ENCODE peak calls at places on chromosomes 5 and 9, in five cellular contexts. S, P, A, Z and F are unnamed samples.
A peak's percentile ranks its signal among the peaks of the same experiment; 100 is the strongest.

GRCh38 chr5:53151713-53152458 is 42.3 kb upstream of the MOCS2 start:
- DNase-seq in S (no peak), P (no peak), A (no peak), Z (no peak), F (no peak)

GRCh38 chr9:27572566-27572917 is 739 bp downstream of the C9orf72 start:
- DNase-seq in S (no peak), P (no peak), A (no peak), Z (peak; percentile 50), F (no peak)

GRCh38 chr9:99140685-99141314 is 35.9 kb downstream of the TGFBR1 start:
- DNase-seq in S (peak; percentile 21), P (peak; percentile 60), A (peak; percentile 21), Z (peak; percentile 46), F (peak; percentile 60)

GRCh38 chr9:13974891-13975290 is 339.1 kb downstream of the NFIB start:
- DNase-seq in S (no peak), P (no peak), A (no peak), Z (no peak), F (no peak)

GRCh38 chr9:73402081-73403028 is 250.7 kb downstream of the ANXA1 start:
- DNase-seq in S (no peak), P (no peak), A (no peak), Z (no peak), F (no peak)

GRCh38 chr5:130141689-130142320 is 237.5 kb downstream of the CHSY3 start:
- DNase-seq in S (no peak), P (peak; percentile 8), A (peak; percentile 17), Z (peak; percentile 0), F (no peak)

GRCh38 chr9:111350556-111350955 is 20.5 kb upstream of the OR2K2 start:
- DNase-seq in S (no peak), P (no peak), A (no peak), Z (no peak), F (no peak)

GRCh38 chr5:97735209-97735608 is 552.2 kb upstream of the RIOK2 start:
- DNase-seq in S (no peak), P (no peak), A (no peak), Z (no peak), F (peak; percentile 20)

GRCh38 chr9:136085815-136086212 is 9.3 kb downstream of the NACC2 start:
- DNase-seq in S (no peak), P (no peak), A (no peak), Z (peak; percentile 39), F (no peak)

GRCh38 chr5:22344000-22344399 is 509.1 kb downstream of the CDH12 start:
- DNase-seq in S (no peak), P (no peak), A (no peak), Z (no peak), F (no peak)

GRCh38 chr5:116343961-116344360 is 230.7 kb downstream of the SEMA6A start:
- DNase-seq in S (no peak), P (no peak), A (peak; percentile 67), Z (no peak), F (no peak)

GRCh38 chr5:108950276-108950675 is 202.6 kb downstream of the FER start:
- DNase-seq in S (no peak), P (no peak), A (no peak), Z (no peak), F (no peak)

GRCh38 chr5:39273314-39273954 is 54.1 kb upstream of the FYB1 start:
- DNase-seq in S (no peak), P (no peak), A (no peak), Z (no peak), F (no peak)

GRCh38 chr5:82620957-82621600 is 342.9 kb upstream of the RPS23 start:
- DNase-seq in S (no peak), P (no peak), A (no peak), Z (no peak), F (no peak)

GRCh38 chr9:111483862-111484563 is at the start of gene ECPAS:
- DNase-seq in S (peak; percentile 63), P (peak; percentile 82), A (no peak), Z (peak; percentile 89), F (no peak)

GRCh38 chr9:116212986-116213672 is 59.5 kb downstream of the PAPPA start:
- DNase-seq in S (no peak), P (no peak), A (no peak), Z (no peak), F (no peak)

GRCh38 chr9:4137755-4138154 is 162.1 kb downstream of the GLIS3 start:
- DNase-seq in S (no peak), P (no peak), A (no peak), Z (no peak), F (no peak)

GRCh38 chr5:92378961-92379611 is 996.0 kb upstream of the ARRDC3 start:
- DNase-seq in S (no peak), P (no peak), A (no peak), Z (no peak), F (no peak)

GRCh38 chr5:122498163-122498562 is 186.1 kb downstream of the SNCAIP start:
- DNase-seq in S (no peak), P (no peak), A (peak; percentile 23), Z (peak; percentile 32), F (no peak)

GRCh38 chr9:133495327-133496293 is 16.7 kb upstream of the SLC2A6 start:
- DNase-seq in S (no peak), P (no peak), A (no peak), Z (no peak), F (no peak)

GRCh38 chr5:89932771-89933181 is 476.8 kb downstream of the CETN3 start:
- DNase-seq in S (no peak), P (no peak), A (no peak), Z (no peak), F (no peak)

GRCh38 chr5:67234671-67235176 is 38.1 kb upstream of the CD180 start:
- DNase-seq in S (no peak), P (no peak), A (no peak), Z (no peak), F (no peak)

GRCh38 chr5:132253452-132254320 is 3.8 kb upstream of the PDLIM4 start:
- DNase-seq in S (no peak), P (no peak), A (no peak), Z (no peak), F (no peak)

GRCh38 chr9:69207503-69207902 is 33.4 kb downstream of the TJP2 start:
- DNase-seq in S (no peak), P (no peak), A (no peak), Z (no peak), F (no peak)

GRCh38 chr5:107671742-107672211 is 1.0 kb upstream of the EFNA5 start:
- DNase-seq in S (peak; percentile 47), P (no peak), A (no peak), Z (peak; percentile 60), F (no peak)

GRCh38 chr5:119862654-119863053 is 233.3 kb downstream of the FAM170A start:
- DNase-seq in S (no peak), P (no peak), A (no peak), Z (peak; percentile 30), F (no peak)

GRCh38 chr5:119864286-119864685 is 234.9 kb downstream of the FAM170A start:
- DNase-seq in S (no peak), P (no peak), A (no peak), Z (no peak), F (no peak)

GRCh38 chr5:119860463-119860862 is 231.1 kb downstream of the FAM170A start:
- DNase-seq in S (no peak), P (no peak), A (no peak), Z (no peak), F (no peak)
- TF ChIP-seq SIN3A in S (no peak), P (no peak), A (no peak), Z (no peak), F (no peak)

GRCh38 chr9:123039617-123040219 is 6.3 kb downstream of the GPR21 start:
- DNase-seq in S (no peak), P (no peak), A (no peak), Z (no peak), F (no peak)
- H3K27ac ChIP-seq in S (no peak overlapping the region), P (no peak overlapping the region), A (no peak overlapping the region), Z (no peak overlapping the region), F (no peak overlapping the region)

GRCh38 chr5:168446987-168447386 is 39.3 kb upstream of the RARS1 start:
- DNase-seq in S (no peak), P (no peak), A (no peak), Z (no peak), F (no peak)
- TF ChIP-seq SIN3A in S (no peak), P (no peak), A (no peak), Z (no peak), F (no peak)

GRCh38 chr5:141691867-141692532 is 10.0 kb upstream of the ARAP3 start:
- DNase-seq in S (peak; percentile 51), P (peak; percentile 88), A (no peak), Z (peak; percentile 92), F (peak; percentile 50)
- H3K27ac ChIP-seq in S (no peak overlapping the region), P (peak overlapping the region; percentile 81), A (no peak overlapping the region), Z (no peak overlapping the region), F (no peak overlapping the region)

GRCh38 chr5:181263633-181264032 is 2.7 kb upstream of the TRIM52 start:
- DNase-seq in S (no peak), P (no peak), A (no peak), Z (no peak), F (no peak)

GRCh38 chr5:181259283-181259682 is 1.7 kb downstream of the TRIM52 start:
- DNase-seq in S (no peak), P (no peak), A (no peak), Z (no peak), F (no peak)

GRCh38 chr5:181260720-181261319 is at the start of gene TRIM52:
- DNase-seq in S (peak; percentile 89), P (peak; percentile 77), A (peak; percentile 83), Z (peak; percentile 88), F (no peak)

GRCh38 chr5:181259974-181260719 is 796 bp downstream of the TRIM52 start:
- DNase-seq in S (no peak), P (no peak), A (no peak), Z (peak; percentile 36), F (no peak)

GRCh38 chr5:181261320-181262085 is 560 bp upstream of the TRIM52 start:
- DNase-seq in S (peak; percentile 48), P (peak; percentile 69), A (no peak), Z (peak; percentile 84), F (no peak)
- TF ChIP-seq SIN3A in S (no peak), P (peak; percentile 9), A (peak; percentile 42), Z (peak; percentile 32), F (peak; percentile 55)

DNA sequence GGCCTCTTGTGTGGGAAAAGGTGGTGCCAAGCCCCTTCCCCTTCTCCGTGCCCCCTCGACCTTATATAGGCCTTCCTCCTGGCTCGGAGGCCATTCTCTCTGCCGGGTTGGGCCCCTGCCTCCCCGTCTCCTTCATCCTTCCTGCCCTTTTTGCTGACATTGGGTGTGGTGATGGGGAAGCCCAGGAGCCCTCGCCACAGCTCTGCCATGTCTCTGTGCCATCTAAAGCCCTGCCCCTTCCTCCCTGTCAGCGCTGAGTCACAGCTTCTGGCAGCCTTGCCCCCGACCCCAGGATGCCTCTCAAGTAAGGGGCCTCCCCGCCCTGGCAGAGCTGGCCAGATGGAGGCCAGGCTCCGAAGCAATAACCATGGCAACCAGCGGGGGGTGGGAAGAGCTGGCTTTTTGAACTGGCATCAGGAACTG is 30.4 kb downstream of the JADE2 start:
- DNase-seq in S (peak; percentile 33), P (peak; percentile 46), A (no peak), Z (peak; percentile 90), F (no peak)
- H3K27ac ChIP-seq in S (peak overlapping the region; percentile 37), P (no peak overlapping the region), A (no peak overlapping the region), Z (peak overlapping the region; percentile 98), F (peak overlapping the region; percentile 91)

GRCh38 chr5:77366717-77367500 is 125.2 kb downstream of the WDR41 start:
- DNase-seq in S (no peak), P (no peak), A (no peak), Z (peak; percentile 37), F (no peak)
- TF ChIP-seq SIN3A in S (no peak), P (no peak), A (no peak), Z (no peak), F (no peak)